ENCODE peak calls at places on chromosomes 11 and 22, in seven cellular contexts. S is Peyer's patch, T is H9, M is SJSA1, B is cardiac muscle cell, H is IMR-90, X is fibroblast of lung. Y is an unnamed sample.

GRCh38 chr11:2813141-2813908 is 72.2 kb downstream of the CDKN1C start:
- DNase-seq in H (peak; percentile 90), M (peak; percentile 32), T (no peak), X (peak; percentile 81), B (peak; percentile 50), S (no peak), Y (peak; percentile 29)

GRCh38 chr22:45240137-45240809 is 421 bp downstream of the KIAA0930 start:
- DNase-seq in X (no peak), H (no peak), M (peak; percentile 38), B (no peak), T (no peak), S (no peak), Y (no peak)

GRCh38 chr11:75776546-75776945 is 8.0 kb downstream of the DGAT2 start:
- DNase-seq in M (no peak), H (no peak), S (no peak), X (no peak), B (no peak), T (no peak), Y (peak; percentile 24)

GRCh38 chr11:128689946-128690745 is 3.7 kb upstream of the FLI1 start:
- DNase-seq in H (no peak), T (peak; percentile 48), X (peak; percentile 26), M (no peak), B (peak; percentile 38), S (no peak), Y (no peak)

GRCh38 chr11:110859240-110859835 is 147.1 kb upstream of the ARHGAP20 start:
- DNase-seq in M (no peak), T (no peak), B (no peak), H (no peak), X (no peak), S (no peak), Y (no peak)

GRCh38 chr11:72238040-72238450 is 5.9 kb downstream of the PHOX2A start:
- DNase-seq in M (no peak), X (peak; percentile 68), S (peak; percentile 74), H (peak; percentile 67), B (peak; percentile 84), T (peak; percentile 97), Y (peak; percentile 84)

GRCh38 chr11:116787786-116788486 is at the start of gene ZPR1:
- DNase-seq in B (peak; percentile 82), X (peak; percentile 63), H (peak; percentile 56), M (peak; percentile 59), S (peak; percentile 94), T (peak; percentile 76), Y (peak; percentile 95)

GRCh38 chr22:44622147-44622427 is 79.9 kb upstream of the PRR5 start:
- DNase-seq in X (no peak), M (no peak), B (no peak), H (no peak), S (no peak), T (peak; percentile 46), Y (no peak)

GRCh38 chr11:12182650-12183511 is 72.5 kb downstream of the MICAL2 start:
- DNase-seq in T (no peak), X (peak; percentile 95), H (peak; percentile 98), M (peak; percentile 97), B (peak; percentile 90), S (no peak), Y (no peak)

GRCh38 chr11:3104961-3105790 is 48.0 kb upstream of the CARS1 start:
- DNase-seq in B (no peak), M (no peak), H (no peak), S (peak; percentile 42), X (no peak), T (peak; percentile 18), Y (peak; percentile 57)

GRCh38 chr11:121476379-121477032 is 23.7 kb upstream of the SORL1-AS1 start:
- DNase-seq in T (no peak), H (no peak), B (no peak), X (no peak), M (no peak), S (no peak), Y (no peak)

GRCh38 chr11:14335712-14336111 is 23.3 kb downstream of the RRAS2 start:
- DNase-seq in X (no peak), B (no peak), S (no peak), T (no peak), H (no peak), M (no peak), Y (no peak)

GRCh38 chr11:119155733-119156492 is 7.1 kb downstream of the ABCG4 start:
- DNase-seq in X (no peak), B (no peak), H (no peak), M (peak; percentile 14), S (no peak), T (peak; percentile 59), Y (no peak)

GRCh38 chr22:29914165-29914564 is 31.2 kb downstream of the MTMR3 start:
- DNase-seq in X (peak; percentile 59), H (peak; percentile 83), M (peak; percentile 84), T (no peak), B (no peak), S (no peak), Y (no peak)

GRCh38 chr11:77471520-77472234 is 2.2 kb downstream of the PAK1 start:
- DNase-seq in T (no peak), S (peak; percentile 63), M (no peak), X (peak; percentile 5), H (no peak), B (peak; percentile 59), Y (no peak)

GRCh38 chr11:110857885-110858555 is 145.8 kb upstream of the ARHGAP20 start:
- DNase-seq in M (no peak), T (no peak), B (no peak), X (peak; percentile 89), H (peak; percentile 61), S (peak; percentile 60), Y (no peak)

GRCh38 chr22:20782083-20782482 is 8.2 kb downstream of the SERPIND1 start:
- DNase-seq in H (peak; percentile 17), S (no peak), M (no peak), B (no peak), T (no peak), X (no peak), Y (no peak)

GRCh38 chr11:105100206-105100605 is 39.4 kb downstream of the CARD18 start:
- DNase-seq in T (peak; percentile 28), M (no peak), X (no peak), H (no peak), B (no peak), S (no peak), Y (no peak)

GRCh38 chr11:69337211-69337721 is 43.3 kb downstream of the MYEOV start:
- DNase-seq in X (no peak), T (peak; percentile 6), M (peak; percentile 71), H (peak; percentile 93), B (peak; percentile 2), S (no peak), Y (no peak)

GRCh38 chr11:96328395-96329010 is 14.5 kb downstream of the MAML2 start:
- DNase-seq in S (no peak), M (no peak), T (no peak), B (no peak), H (peak; percentile 59), X (peak; percentile 26), Y (no peak)

DNA sequence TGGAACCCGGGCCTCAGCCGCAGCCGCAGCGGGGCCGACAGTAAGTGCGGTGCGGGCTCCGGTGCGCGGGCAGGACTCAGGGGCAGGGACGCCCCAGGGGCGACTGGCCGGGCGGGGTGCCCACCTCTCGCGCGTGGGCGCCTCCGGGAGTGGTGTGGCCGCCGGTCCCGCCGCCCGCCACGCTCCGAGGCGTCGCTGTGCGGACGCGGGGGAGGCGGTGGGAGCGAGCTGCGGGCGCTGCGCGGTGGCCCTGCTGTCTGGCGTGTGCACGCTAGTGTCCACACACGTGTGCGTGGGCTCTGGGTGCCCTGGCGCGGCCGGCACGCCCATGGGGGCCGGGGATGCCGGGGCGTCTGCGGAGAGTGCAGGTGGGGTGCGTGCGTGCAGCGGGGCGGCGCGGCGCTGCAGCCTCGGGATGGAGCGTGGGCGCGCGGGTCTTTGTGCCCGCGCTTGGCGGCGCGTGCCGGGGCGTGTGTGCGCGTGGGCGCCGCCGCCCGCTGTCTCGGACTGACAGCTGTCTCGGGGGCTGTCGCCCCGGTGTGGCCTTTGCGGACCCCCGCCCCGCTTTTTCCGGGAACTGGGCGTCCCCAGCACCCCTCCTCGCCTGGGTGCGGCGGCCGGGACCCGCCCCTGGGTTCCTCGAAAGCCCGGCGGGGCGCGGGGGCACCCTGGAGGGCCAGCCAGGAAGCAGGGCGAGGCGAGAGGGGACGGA is 800 bp downstream of the KCNK4 start:
- DNase-seq in S (no peak), X (no peak), B (no peak), H (no peak), T (no peak), M (no peak), Y (no peak)
- H3K27me3 ChIP-seq in S (peaks cover 41% of the 10 kb centered on the region), X (peaks cover 50% of the 10 kb centered on the region), B (peaks cover 79% of the 10 kb centered on the region), H (peaks cover 66% of the 10 kb centered on the region), T (peaks cover 63% of the 10 kb centered on the region), M (peaks cover 56% of the 10 kb centered on the region), Y (no peaks in the 10 kb centered on the region)

DNA sequence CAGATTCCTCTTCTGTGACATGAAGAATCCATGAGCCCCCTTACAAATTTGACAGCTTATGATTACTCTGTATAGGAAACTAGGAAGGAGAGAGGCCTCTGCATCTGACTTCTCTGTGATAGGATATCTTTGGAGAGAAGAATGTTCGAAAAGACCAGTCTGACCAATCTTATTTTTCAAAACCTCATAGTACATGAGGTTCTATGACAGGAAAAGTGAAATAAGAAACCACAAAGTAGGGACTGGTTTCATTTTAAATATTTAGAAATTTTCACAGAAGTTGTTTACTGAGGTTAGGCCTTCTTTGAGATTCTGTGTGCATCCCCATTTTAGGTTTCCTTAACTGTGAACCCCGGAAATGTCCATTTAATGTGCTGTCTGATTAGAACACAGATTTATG is 2.1 kb upstream of the OR4X1 start:
- DNase-seq in X (no peak), H (no peak), S (no peak), M (no peak), B (no peak), T (no peak), Y (no peak)
- H3K9me3 ChIP-seq in X (no peaks in the 10 kb centered on the region), H (no peaks in the 10 kb centered on the region), S (no peaks in the 10 kb centered on the region), M (no peaks in the 10 kb centered on the region), B (peaks cover 3% of the 10 kb centered on the region), T (peaks cover 73% of the 10 kb centered on the region), Y (no peaks in the 10 kb centered on the region)

GRCh38 chr22:39243443-39244072 is 1.2 kb downstream of the PDGFB start:
- DNase-seq in M (no peak), S (no peak), X (no peak), B (no peak), T (no peak), H (no peak), Y (no peak)
- H3K27me3 ChIP-seq in M (peaks cover 35% of the 10 kb centered on the region), S (peaks cover 34% of the 10 kb centered on the region), X (peaks cover 52% of the 10 kb centered on the region), B (no peaks in the 10 kb centered on the region), T (peaks cover 19% of the 10 kb centered on the region), H (peaks cover 65% of the 10 kb centered on the region), Y (no peaks in the 10 kb centered on the region)

GRCh38 chr11:35009941-35010337 is 93.5 kb downstream of the PDHX start:
- DNase-seq in T (no peak), H (no peak), B (no peak), X (no peak), M (no peak), S (no peak), Y (no peak)
- H3K9me3 ChIP-seq in T (no peaks in the 10 kb centered on the region), H (no peaks in the 10 kb centered on the region), B (no peaks in the 10 kb centered on the region), X (no peaks in the 10 kb centered on the region), M (no peaks in the 10 kb centered on the region), S (no peaks in the 10 kb centered on the region), Y (no peaks in the 10 kb centered on the region)

DNA sequence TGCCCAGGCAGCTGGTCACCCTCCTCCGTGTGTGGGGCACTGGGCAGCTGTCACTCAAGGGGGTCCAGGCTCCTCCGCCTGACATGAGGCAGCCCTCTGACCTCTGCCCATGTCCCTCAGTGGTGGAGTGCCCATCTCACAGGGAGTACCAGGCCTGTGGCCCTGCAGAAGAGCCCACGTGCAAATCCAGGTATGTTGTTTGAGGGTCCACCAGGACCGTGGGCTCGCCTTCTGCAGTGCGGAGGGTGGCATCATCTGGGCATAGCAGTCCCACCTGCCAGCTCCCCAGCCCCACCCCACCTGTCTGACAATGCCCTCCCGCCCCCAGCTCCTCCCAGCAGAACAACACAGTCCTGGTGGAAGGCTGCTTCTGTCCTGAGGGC is 30.5 kb downstream of the MUC2 start:
- DNase-seq in M (no peak), X (no peak), T (no peak), B (no peak), H (no peak), S (no peak), Y (no peak)
- H3K27me3 ChIP-seq in M (no peaks in the 10 kb centered on the region), X (no peaks in the 10 kb centered on the region), T (no peaks in the 10 kb centered on the region), B (no peaks in the 10 kb centered on the region), H (peaks cover 18% of the 10 kb centered on the region), S (no peaks in the 10 kb centered on the region), Y (no peaks in the 10 kb centered on the region)

GRCh38 chr22:47232197-47232596 is 469.7 kb downstream of the TBC1D22A start:
- DNase-seq in B (no peak), M (no peak), S (no peak), X (no peak), H (no peak), T (no peak), Y (no peak)
- H3K9me3 ChIP-seq in B (peaks cover 4% of the 10 kb centered on the region), M (no peaks in the 10 kb centered on the region), S (no peaks in the 10 kb centered on the region), X (no peaks in the 10 kb centered on the region), H (peaks cover 3% of the 10 kb centered on the region), T (peaks cover 76% of the 10 kb centered on the region), Y (peaks cover 2% of the 10 kb centered on the region)

Y was measured in aorta.